ENCODE peak calls at places on chromosomes 11 and 22, in eight cellular contexts. A is NCI-H1417; G is SK-MEL-5; D is stimulated activated CD4-positive, alpha-beta T cell treated with anti-CD3 and anti-CD28 coated beads, Interleukin-2, amount 100 ng/mL, for 48 hours; E is WERI-Rb-1; Q is naive thymus-derived CD8-positive, alpha-beta T cell; R is endothelial cell of umbilical vein; X is osteocyte. Z is an unnamed sample.

GRCh38 chr11:120169981-120170698 is 32.2 kb upstream of the TRIM29 start:
- DNase-seq in E (no peak), R (no peak), Q (no peak), X (no peak), G (no peak), A (no peak), D (no peak), Z (no peak)

GRCh38 chr11:94803491-94803890 is 35.3 kb downstream of the AMOTL1 start:
- DNase-seq in D (no peak), A (no peak), E (no peak), X (no peak), Q (no peak), R (no peak), G (no peak), Z (no peak)

GRCh38 chr22:47767403-47767802 is 1005.0 kb downstream of the TBC1D22A start:
- DNase-seq in E (no peak), R (no peak), D (no peak), A (no peak), Q (no peak), X (no peak), G (no peak), Z (no peak)

GRCh38 chr11:86523738-86524602 is 148.4 kb downstream of the ME3 start:
- DNase-seq in X (no peak), A (no peak), D (no peak), G (no peak), E (no peak), Q (no peak), R (peak; percentile 99), Z (no peak)

GRCh38 chr11:131666617-131667016 is 296.2 kb downstream of the NTM start:
- DNase-seq in R (no peak), D (no peak), X (no peak), Q (no peak), A (no peak), G (no peak), E (no peak), Z (no peak)

GRCh38 chr11:117582491-117582890 is 214.5 kb downstream of the DSCAML1 start:
- DNase-seq in R (no peak), Q (no peak), A (no peak), G (no peak), D (no peak), E (no peak), X (no peak), Z (no peak)

GRCh38 chr22:45969414-45969799 is 7.6 kb downstream of the WNT7B start:
- DNase-seq in R (no peak), D (no peak), A (no peak), X (no peak), G (no peak), E (peak; percentile 46), Q (no peak), Z (no peak)

GRCh38 chr11:126354631-126355323 is 709 bp upstream of the ST3GAL4 start:
- DNase-seq in Q (no peak), G (no peak), R (peak; percentile 21), A (no peak), X (no peak), E (no peak), D (no peak), Z (no peak)

GRCh38 chr22:44396021-44396726 is 83.4 kb upstream of the SHISAL1 start:
- DNase-seq in D (no peak), Q (peak; percentile 47), R (no peak), A (no peak), E (no peak), X (peak; percentile 53), G (no peak), Z (no peak)

GRCh38 chr11:39745401-39745800 is 1714.1 kb downstream of the LRRC4C start:
- DNase-seq in D (no peak), Q (no peak), G (no peak), E (no peak), R (no peak), A (no peak), X (no peak), Z (no peak)

GRCh38 chr11:120133216-120134105 is 4.5 kb downstream of the TRIM29 start:
- DNase-seq in Q (peak; percentile 22), A (no peak), D (no peak), R (no peak), G (no peak), E (no peak), X (peak; percentile 78), Z (no peak)

GRCh38 chr22:37631448-37632173 is 7.9 kb upstream of the SH3BP1 start:
- DNase-seq in G (no peak), Q (no peak), D (no peak), A (no peak), E (no peak), R (no peak), X (no peak), Z (no peak)

GRCh38 chr22:30880181-30880601 is 88.4 kb downstream of the MORC2 start:
- DNase-seq in D (no peak), X (no peak), E (no peak), Q (peak; percentile 51), R (no peak), G (no peak), A (no peak), Z (no peak)

GRCh38 chr11:64124147-64124546 is 41.8 kb downstream of the MACROD1 start:
- DNase-seq in R (no peak), D (no peak), A (no peak), G (peak; percentile 11), Q (no peak), E (no peak), X (no peak), Z (no peak)

GRCh38 chr11:38252620-38253019 is 1654.6 kb upstream of the RAG2 start:
- DNase-seq in R (no peak), A (no peak), Q (no peak), X (no peak), D (no peak), E (no peak), G (no peak), Z (no peak)

GRCh38 chr11:64003807-64004589 is 17.8 kb downstream of the OTUB1 start:
- DNase-seq in G (no peak), R (peak; percentile 44), A (no peak), D (no peak), E (no peak), X (no peak), Q (no peak), Z (no peak)

GRCh38 chr22:30891443-30891755 is 77.2 kb downstream of the MORC2 start:
- DNase-seq in E (no peak), R (no peak), X (no peak), Q (peak; percentile 42), D (no peak), A (no peak), G (no peak), Z (no peak)

GRCh38 chr11:135008001-135008405 is 596.0 kb upstream of the B3GAT1 start:
- DNase-seq in E (no peak), R (no peak), Q (no peak), X (no peak), D (no peak), G (no peak), A (no peak), Z (no peak)